ENCODE peak calls at places on chromosomes 3 and 15, in eight cellular contexts. L is astrocyte of the spinal cord; P is right cardiac atrium; Y is T1000; Q is HFFc6; K is fibroblast of mammary gland; U is Jurkat, Clone E6-1; A is fibroblast of lung. N is an unnamed sample.

GRCh38 chr3:124786491-124787241 is 56.4 kb downstream of the UMPS start:
- DNase-seq in L (peak; percentile 68), P (no peak), Y (no peak), Q (peak; percentile 36), K (peak; percentile 69), U (no peak), A (peak; percentile 67), N (no peak)

GRCh38 chr3:172139528-172140276 is 100.3 kb downstream of the FNDC3B start:
- DNase-seq in L (no peak), P (no peak), Y (no peak), Q (no peak), K (no peak), U (no peak), A (no peak), N (no peak)

GRCh38 chr3:171018151-171018935 is 8.2 kb downstream of the SLC2A2 start:
- DNase-seq in L (no peak), P (no peak), Y (no peak), Q (no peak), K (no peak), U (no peak), A (peak; percentile 40), N (no peak)

GRCh38 chr15:41932511-41932910 is 38.7 kb upstream of the SPTBN5 start:
- DNase-seq in L (no peak), P (peak; percentile 49), Y (no peak), Q (no peak), K (no peak), U (no peak), A (no peak), N (no peak)

GRCh38 chr3:46812237-46812791 is 50.9 kb downstream of the MYL3 start:
- DNase-seq in L (peak; percentile 47), P (peak; percentile 90), Y (no peak), Q (no peak), K (peak; percentile 50), U (no peak), A (peak; percentile 53), N (peak; percentile 23)

GRCh38 chr3:124770341-124771082 is 40.3 kb downstream of the UMPS start:
- DNase-seq in L (no peak), P (peak; percentile 90), Y (no peak), Q (no peak), K (no peak), U (no peak), A (no peak), N (no peak)

GRCh38 chr3:17469520-17469919 is 272.9 kb downstream of the TBC1D5 start:
- DNase-seq in L (peak; percentile 7), P (no peak), Y (peak; percentile 1), Q (no peak), K (peak; percentile 21), U (no peak), A (no peak), N (no peak)

GRCh38 chr3:117820900-117821299 is 1111.3 kb downstream of the TUSC7 start:
- DNase-seq in L (peak; percentile 45), P (no peak), Y (no peak), Q (peak; percentile 2), K (peak; percentile 68), U (no peak), A (peak; percentile 79), N (no peak)

GRCh38 chr3:71854096-71854495 is 69.1 kb upstream of the PROK2 start:
- DNase-seq in L (no peak), P (no peak), Y (no peak), Q (no peak), K (no peak), U (no peak), A (no peak), N (no peak)

GRCh38 chr3:120450261-120450913 is 405 bp downstream of the FSTL1 start:
- DNase-seq in L (peak; percentile 44), P (peak; percentile 74), Y (no peak), Q (no peak), K (no peak), U (no peak), A (no peak), N (no peak)

GRCh38 chr15:71362987-71363968 is 248.0 kb downstream of the THSD4 start:
- DNase-seq in L (no peak), P (no peak), Y (no peak), Q (no peak), K (no peak), U (no peak), A (no peak), N (no peak)

GRCh38 chr3:149449799-149450198 is 24.7 kb upstream of the TM4SF4 start:
- DNase-seq in L (peak; percentile 52), P (no peak), Y (no peak), Q (peak; percentile 13), K (no peak), U (no peak), A (peak; percentile 80), N (no peak)

GRCh38 chr3:126514161-126514560 is 3.4 kb downstream of the UROC1 start:
- DNase-seq in L (no peak), P (no peak), Y (no peak), Q (no peak), K (no peak), U (no peak), A (no peak), N (no peak)

GRCh38 chr3:66107855-66108254 is 69.1 kb upstream of the MAGI1 start:
- DNase-seq in L (peak; percentile 74), P (no peak), Y (no peak), Q (no peak), K (peak; percentile 79), U (no peak), A (peak; percentile 80), N (no peak)

GRCh38 chr3:71548995-71549394 is 34.5 kb downstream of the FOXP1 start:
- DNase-seq in L (no peak), P (no peak), Y (no peak), Q (no peak), K (no peak), U (no peak), A (no peak), N (no peak)

GRCh38 chr3:51968175-51968681 is 974 bp upstream of the PCBP4 start:
- DNase-seq in L (no peak), P (peak; percentile 63), Y (no peak), Q (no peak), K (peak; percentile 37), U (no peak), A (peak; percentile 34), N (no peak)

GRCh38 chr3:31170932-31171670 is 276.6 kb upstream of the GADL1 start:
- DNase-seq in L (peak; percentile 97), P (no peak), Y (no peak), Q (peak; percentile 84), K (peak; percentile 62), U (no peak), A (peak; percentile 100), N (no peak)

N was measured in keratinocyte.